ENCODE peak calls at places on chromosome 6, in seven cellular contexts. B, U, Z, C, H, K and J are unnamed samples.

GRCh38 chr6:63503199-63503598 is 69.1 kb upstream of the LOC128125822 start:
- DNase-seq in Z (no peak), B (no peak), K (no peak), U (no peak), C (no peak), H (no peak), J (no peak)

GRCh38 chr6:121879149-121879548 is 443.7 kb downstream of the GJA1 start:
- DNase-seq in K (no peak), C (no peak), Z (no peak), H (peak; percentile 86), B (no peak), U (no peak), J (no peak)

GRCh38 chr6:106114492-106114891 is 28.4 kb downstream of the PRDM1 start:
- DNase-seq in B (no peak), H (no peak), Z (no peak), U (no peak), C (no peak), K (no peak), J (peak; percentile 60)

GRCh38 chr6:11536795-11537194 is 754 bp upstream of the TMEM170B start:
- DNase-seq in B (peak; percentile 61), U (no peak), H (no peak), K (peak; percentile 20), C (peak; percentile 30), Z (no peak), J (no peak)

GRCh38 chr6:64175311-64175710 is 539.7 kb downstream of the PHF3 start:
- DNase-seq in U (no peak), K (no peak), H (no peak), C (no peak), Z (no peak), B (no peak), J (no peak)

GRCh38 chr6:10720229-10720959 is 2.5 kb upstream of the TMEM14C start:
- DNase-seq in Z (no peak), U (peak; percentile 71), B (no peak), H (peak; percentile 39), K (peak; percentile 26), C (peak; percentile 34), J (peak; percentile 46)

GRCh38 chr6:26115226-26115625 is 28.0 kb downstream of the HFE start:
- DNase-seq in C (no peak), K (no peak), Z (no peak), B (no peak), H (no peak), U (no peak), J (no peak)

GRCh38 chr6:108742041-108742440 is 106.2 kb upstream of the ARMC2 start:
- DNase-seq in H (no peak), B (no peak), U (no peak), K (no peak), Z (no peak), C (no peak), J (no peak)

GRCh38 chr6:24991748-24992467 is 56.1 kb upstream of the RIPOR2 start:
- DNase-seq in U (peak; percentile 68), C (peak; percentile 48), H (peak; percentile 68), Z (no peak), K (peak; percentile 59), B (peak; percentile 73), J (peak; percentile 64)

GRCh38 chr6:118203421-118204000 is 296.4 kb downstream of the SLC35F1 start:
- DNase-seq in C (no peak), H (no peak), B (no peak), Z (no peak), U (no peak), K (no peak), J (no peak)

GRCh38 chr6:133393891-133394290 is 152.7 kb downstream of the EYA4 start:
- DNase-seq in C (no peak), U (no peak), Z (no peak), H (no peak), B (no peak), K (no peak), J (no peak)

GRCh38 chr6:7200598-7201443 is 93.1 kb downstream of the RREB1 start:
- DNase-seq in U (no peak), K (peak; percentile 90), B (no peak), C (peak; percentile 90), Z (no peak), H (no peak), J (no peak)

GRCh38 chr6:2237001-2237400 is 8.4 kb downstream of the GMDS start:
- DNase-seq in C (no peak), H (peak; percentile 83), B (no peak), U (no peak), Z (no peak), K (peak; percentile 24), J (no peak)

GRCh38 chr6:30837870-30838269 is 46.4 kb upstream of the DDR1 start:
- DNase-seq in H (no peak), Z (no peak), C (no peak), K (no peak), U (no peak), B (no peak), J (no peak)

GRCh38 chr6:130105996-130106704 is 87.8 kb downstream of the L3MBTL3 start:
- DNase-seq in K (no peak), C (no peak), H (no peak), B (no peak), U (no peak), Z (no peak), J (peak; percentile 29)

GRCh38 chr6:156425374-156425773 is 351.8 kb upstream of the ARID1B start:
- DNase-seq in C (no peak), Z (no peak), H (peak; percentile 85), K (no peak), B (no peak), U (no peak), J (no peak)

GRCh38 chr6:42142118-42142835 is at the start of gene C6orf132:
- DNase-seq in B (no peak), U (no peak), Z (no peak), C (peak; percentile 93), H (peak; percentile 60), K (peak; percentile 88), J (no peak)

GRCh38 chr6:32113386-32114352 is 4.5 kb upstream of the TNXB start:
- DNase-seq in K (peak; percentile 64), U (peak; percentile 91), H (peak; percentile 94), C (peak; percentile 86), Z (peak; percentile 96), B (peak; percentile 96), J (no peak)

GRCh38 chr6:129774697-129775447 is 64.9 kb upstream of the ARHGAP18 start:
- DNase-seq in C (peak; percentile 46), Z (no peak), H (peak; percentile 91), K (peak; percentile 72), B (peak; percentile 89), U (peak; percentile 66), J (peak; percentile 23)

GRCh38 chr6:153145591-153145990 is 14.5 kb upstream of the RGS17 start:
- DNase-seq in C (peak; percentile 38), Z (no peak), B (no peak), U (no peak), H (no peak), K (no peak), J (no peak)

DNA sequence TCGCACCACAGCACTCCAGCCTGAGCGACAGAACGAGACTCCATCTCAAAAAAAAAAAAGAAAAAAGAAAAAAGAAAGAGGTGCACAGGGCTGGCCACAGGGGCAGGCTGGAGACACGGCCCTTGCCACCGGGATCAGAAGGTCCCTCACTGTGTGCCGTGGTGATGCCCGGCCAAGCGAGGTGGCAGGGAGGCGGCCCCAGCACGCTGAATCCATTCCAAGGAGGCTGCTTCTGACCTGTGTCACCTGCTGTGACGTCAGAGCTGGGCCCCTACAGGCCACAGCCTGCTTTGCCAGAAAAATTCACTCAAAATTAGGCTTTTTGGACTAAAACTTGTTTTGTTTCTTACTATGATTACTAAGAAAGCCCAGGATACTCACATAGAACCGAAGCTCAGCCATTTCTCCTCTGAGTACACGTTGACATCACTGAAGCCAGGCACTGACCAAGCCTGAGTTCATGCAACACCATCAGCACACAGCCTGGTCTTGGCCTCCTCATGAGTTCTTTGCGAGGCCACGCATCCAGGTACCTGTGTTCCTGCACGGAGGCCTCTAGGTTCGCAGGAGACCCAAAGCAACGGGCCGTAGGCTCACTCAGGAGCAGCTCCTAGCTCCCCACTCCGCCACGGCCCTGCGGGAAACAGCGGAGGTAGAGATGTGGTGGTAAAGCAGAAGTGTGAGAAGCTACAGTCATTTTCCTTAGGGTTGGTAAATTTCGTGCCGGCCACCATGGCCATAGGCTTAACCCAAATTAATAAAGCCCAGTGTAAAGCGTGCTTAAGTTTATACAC is 67.8 kb downstream of the THBS2 start:
- DNase-seq in B (peak; percentile 39), H (no peak), C (no peak), U (no peak), Z (peak; percentile 64), K (no peak), J (no peak)
- TF ChIP-seq CTCF in B (no peak), H (no peak), C (no peak), U (no peak), Z (no peak), K (no peak), J (no peak)

GRCh38 chr6:57040011-57040410 is 6.5 kb upstream of the KIAA1586 start:
- DNase-seq in C (no peak), K (no peak), B (no peak), H (peak; percentile 11), U (no peak), Z (no peak), J (no peak)
- TF ChIP-seq CTCF in C (no peak), K (no peak), B (no peak), H (peak; percentile 23), U (no peak), Z (no peak), J (no peak)

GRCh38 chr6:44668976-44669934 is 281.7 kb downstream of the CDC5L start:
- DNase-seq in K (no peak), Z (no peak), U (no peak), C (no peak), H (no peak), B (no peak), J (no peak)

GRCh38 chr6:44667668-44668390 is 280.3 kb downstream of the CDC5L start:
- DNase-seq in K (peak; percentile 27), C (peak; percentile 22), B (peak; percentile 61), H (peak; percentile 23), U (no peak), Z (no peak), J (no peak)

GRCh38 chr6:44667226-44667625 is 279.7 kb downstream of the CDC5L start:
- DNase-seq in K (no peak), U (no peak), C (no peak), Z (no peak), H (peak; percentile 93), B (no peak), J (no peak)

GRCh38 chr6:44670146-44670545 is 282.6 kb downstream of the CDC5L start:
- DNase-seq in Z (no peak), H (no peak), B (no peak), K (no peak), C (no peak), U (no peak), J (no peak)

DNA sequence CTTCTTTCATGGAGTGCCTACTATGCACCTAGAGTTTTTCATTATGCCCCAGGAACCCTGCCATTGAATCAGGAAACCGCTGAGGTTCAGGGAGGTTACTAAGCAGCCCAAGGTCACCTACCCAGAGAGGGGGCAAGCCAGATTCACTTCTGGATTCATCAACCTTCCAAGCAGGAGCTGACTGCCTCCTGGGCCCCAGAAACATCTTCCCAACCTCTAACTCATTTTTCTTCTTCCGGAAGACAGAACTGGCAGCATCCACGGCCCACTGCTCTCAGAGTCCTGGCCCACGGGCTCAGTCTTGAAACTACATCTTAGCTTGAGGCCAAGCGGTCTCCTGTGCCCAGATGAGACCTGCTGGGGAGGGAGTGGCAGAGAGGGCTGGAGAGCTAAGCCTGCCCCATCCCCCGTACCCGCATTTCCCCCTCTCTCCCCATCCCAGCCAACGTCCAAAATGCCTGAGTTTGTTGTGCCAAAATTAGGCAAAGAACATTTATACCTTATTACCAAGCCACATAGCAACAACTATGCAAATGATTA is 281.0 kb downstream of the CDC5L start:
- DNase-seq in H (no peak), K (no peak), U (no peak), B (no peak), Z (no peak), C (no peak), J (no peak)
- TF ChIP-seq CTCF in H (no peak), K (no peak), U (no peak), B (no peak), Z (no peak), C (no peak), J (no peak)

GRCh38 chr6:75504902-75505233 is 11.3 kb upstream of the FILIP1 start:
- DNase-seq in Z (no peak), B (peak; percentile 56), K (peak; percentile 14), U (no peak), C (no peak), H (peak; percentile 45), J (no peak)
- TF ChIP-seq CTCF in Z (peak; percentile 58), B (peak; percentile 47), K (no peak), U (peak; percentile 55), C (no peak), H (peak; percentile 42), J (no peak)